ENCODE peak calls at places on chromosomes 6 and 20, in nine cellular contexts. P, G, X, D, K, Q, Y, L and R are unnamed samples.

GRCh38 chr6:27251672-27252251 is 4.3 kb downstream of the PRSS16 start:
- DNase-seq in P (peak; percentile 70), G (peak; percentile 97), X (peak; percentile 94), D (peak; percentile 38), K (peak; percentile 98), Q (peak; percentile 47), Y (peak; percentile 11), L (peak; percentile 90), R (peak; percentile 98)

GRCh38 chr20:10573273-10573950 is 100.4 kb downstream of the JAG1 start:
- DNase-seq in P (no peak), G (no peak), X (no peak), D (no peak), K (no peak), Q (no peak), Y (no peak), L (no peak), R (no peak)

GRCh38 chr6:152368761-152369624 is 268.2 kb downstream of the SYNE1 start:
- DNase-seq in P (no peak), G (no peak), X (no peak), D (peak; percentile 35), K (no peak), Q (no peak), Y (no peak), L (no peak), R (peak; percentile 37)

GRCh38 chr6:52516269-52516668 is 60.6 kb downstream of the TRAM2 start:
- DNase-seq in P (no peak), G (no peak), X (no peak), D (no peak), K (no peak), Q (no peak), Y (no peak), L (no peak), R (no peak)

GRCh38 chr6:141321486-141322347 is 811.0 kb upstream of the GJE1 start:
- DNase-seq in P (no peak), G (no peak), X (no peak), D (peak; percentile 40), K (no peak), Q (no peak), Y (no peak), L (no peak), R (peak; percentile 19)

GRCh38 chr6:161245363-161245762 is 28.5 kb downstream of the AGPAT4 start:
- DNase-seq in P (no peak), G (no peak), X (no peak), D (no peak), K (no peak), Q (no peak), Y (no peak), L (no peak), R (no peak)

GRCh38 chr20:33896509-33896908 is 85.4 kb downstream of the CHMP4B start:
- DNase-seq in P (no peak), G (no peak), X (no peak), D (peak; percentile 70), K (no peak), Q (no peak), Y (no peak), L (no peak), R (no peak)

GRCh38 chr6:143745160-143746133 is 67.7 kb downstream of the PHACTR2 start:
- DNase-seq in P (no peak), G (peak; percentile 38), X (peak; percentile 58), D (peak; percentile 76), K (peak; percentile 78), Q (no peak), Y (no peak), L (peak; percentile 33), R (peak; percentile 96)

GRCh38 chr6:170062209-170062903 is 228.5 kb downstream of the DLL1 start:
- DNase-seq in P (no peak), G (no peak), X (no peak), D (no peak), K (peak; percentile 23), Q (no peak), Y (no peak), L (no peak), R (no peak)

GRCh38 chr6:41371461-41371991 is 36.1 kb downstream of the NCR2 start:
- DNase-seq in P (peak; percentile 16), G (peak; percentile 65), X (peak; percentile 20), D (peak; percentile 42), K (peak; percentile 70), Q (no peak), Y (no peak), L (peak; percentile 68), R (peak; percentile 89)

GRCh38 chr6:46051962-46052361 is 36.3 kb upstream of the CLIC5 start:
- DNase-seq in P (no peak), G (no peak), X (no peak), D (no peak), K (no peak), Q (no peak), Y (no peak), L (no peak), R (no peak)

GRCh38 chr6:125363360-125364121 is 61.8 kb upstream of the HDDC2 start:
- DNase-seq in P (no peak), G (peak; percentile 63), X (peak; percentile 63), D (peak; percentile 17), K (peak; percentile 96), Q (no peak), Y (no peak), L (peak; percentile 74), R (peak; percentile 96)

GRCh38 chr6:107894821-107895396 is 63.1 kb downstream of the SEC63 start:
- DNase-seq in P (no peak), G (no peak), X (no peak), D (no peak), K (no peak), Q (no peak), Y (no peak), L (no peak), R (no peak)

GRCh38 chr6:41040911-41041536 is 1.2 kb upstream of the TSPO2 start:
- DNase-seq in P (no peak), G (no peak), X (no peak), D (no peak), K (no peak), Q (no peak), Y (no peak), L (no peak), R (no peak)

GRCh38 chr20:41340327-41341055 is at the start of gene LPIN3:
- DNase-seq in P (peak; percentile 67), G (peak; percentile 94), X (peak; percentile 19), D (peak; percentile 63), K (peak; percentile 98), Q (peak; percentile 53), Y (no peak), L (peak; percentile 90), R (peak; percentile 97)

GRCh38 chr20:41304413-41305079 is 13.0 kb downstream of the ZHX3 start:
- DNase-seq in P (no peak), G (no peak), X (no peak), D (no peak), K (no peak), Q (no peak), Y (no peak), L (no peak), R (no peak)

GRCh38 chr20:10434832-10435812 is at the start of gene SLX4IP:
- DNase-seq in P (peak; percentile 78), G (peak; percentile 87), X (peak; percentile 99), D (peak; percentile 95), K (peak; percentile 97), Q (peak; percentile 67), Y (peak; percentile 94), L (peak; percentile 79), R (peak; percentile 99)

GRCh38 chr6:93120154-93120742 is 299.1 kb downstream of the EPHA7 start:
- DNase-seq in P (no peak), G (no peak), X (no peak), D (no peak), K (no peak), Q (no peak), Y (no peak), L (no peak), R (peak; percentile 18)

GRCh38 chr20:10309326-10309725 is 90.7 kb downstream of the SNAP25 start:
- DNase-seq in P (no peak), G (no peak), X (no peak), D (peak; percentile 95), K (no peak), Q (no peak), Y (peak; percentile 69), L (no peak), R (no peak)

GRCh38 chr6:163872335-163872734 is 457.8 kb downstream of the QKI start:
- DNase-seq in P (no peak), G (no peak), X (no peak), D (peak; percentile 98), K (no peak), Q (no peak), Y (no peak), L (no peak), R (no peak)

GRCh38 chr6:44128020-44128917 is 915 bp downstream of the TMEM63B start:
- DNase-seq in P (peak; percentile 31), G (peak; percentile 57), X (no peak), D (no peak), K (peak; percentile 49), Q (peak; percentile 11), Y (no peak), L (peak; percentile 57), R (peak; percentile 39)

GRCh38 chr20:57934913-57935312 is 225.1 kb upstream of the PMEPA1 start:
- DNase-seq in P (no peak), G (no peak), X (no peak), D (no peak), K (no peak), Q (no peak), Y (no peak), L (no peak), R (no peak)

GRCh38 chr6:33430991-33431879 is 11.4 kb downstream of the SYNGAP1 start:
- DNase-seq in P (peak; percentile 84), G (peak; percentile 93), X (peak; percentile 60), D (peak; percentile 65), K (peak; percentile 84), Q (peak; percentile 67), Y (no peak), L (peak; percentile 84), R (peak; percentile 98)

GRCh38 chr6:72218125-72218524 is 331.8 kb downstream of the RIMS1 start:
- DNase-seq in P (no peak), G (peak; percentile 75), X (peak; percentile 3), D (peak; percentile 38), K (peak; percentile 68), Q (no peak), Y (peak; percentile 2), L (peak; percentile 65), R (peak; percentile 81)

GRCh38 chr20:51562027-51562333 is 19.5 kb upstream of the NFATC2 start:
- DNase-seq in P (no peak), G (no peak), X (no peak), D (peak; percentile 19), K (peak; percentile 44), Q (no peak), Y (no peak), L (no peak), R (no peak)

GRCh38 chr6:15113587-15113986 is 132.3 kb upstream of the JARID2 start:
- DNase-seq in P (no peak), G (no peak), X (no peak), D (no peak), K (no peak), Q (no peak), Y (no peak), L (no peak), R (no peak)

GRCh38 chr6:27295301-27296079 is 16.6 kb downstream of the POM121L2 start:
- DNase-seq in P (no peak), G (peak; percentile 41), X (peak; percentile 87), D (peak; percentile 85), K (peak; percentile 81), Q (no peak), Y (no peak), L (peak; percentile 52), R (peak; percentile 95)

GRCh38 chr20:19973920-19974620 is 43.1 kb upstream of the NAA20 start:
- DNase-seq in P (no peak), G (no peak), X (no peak), D (peak; percentile 81), K (peak; percentile 43), Q (no peak), Y (no peak), L (no peak), R (no peak)

GRCh38 chr6:114342826-114343781 is at the start of gene HS3ST5:
- DNase-seq in P (no peak), G (peak; percentile 91), X (peak; percentile 64), D (peak; percentile 8), K (peak; percentile 94), Q (no peak), Y (peak; percentile 53), L (peak; percentile 80), R (peak; percentile 92)

GRCh38 chr20:35304956-35305355 is 12.7 kb upstream of the FAM83C start:
- DNase-seq in P (no peak), G (no peak), X (no peak), D (no peak), K (no peak), Q (no peak), Y (no peak), L (no peak), R (no peak)

GRCh38 chr6:34179106-34179720 is 33.3 kb upstream of the GRM4 start:
- DNase-seq in P (no peak), G (peak; percentile 48), X (no peak), D (no peak), K (no peak), Q (no peak), Y (no peak), L (no peak), R (no peak)